ENCODE peak calls at places on chromosomes 12 and 14, in five cellular contexts. One of them, this sample, is unnamed.
A peak's percentile ranks its signal among the peaks of the same experiment; 100 is the strongest.

GRCh38 chr12:946656-947055 is 2.8 kb downstream of the RAD52 start:
- DNase-seq in gastrocnemius medialis: no peak
- DNase-seq in IMR-90: peak; percentile 80
- DNase-seq in HFF-Myc: no peak
- DNase-seq in fibroblast of pulmonary artery: peak; percentile 26
- DNase-seq in this sample: no peak

GRCh38 chr12:103050273-103050672 is 92.8 kb downstream of the ASCL1 start:
- DNase-seq in gastrocnemius medialis: no peak
- DNase-seq in IMR-90: no peak
- DNase-seq in HFF-Myc: no peak
- DNase-seq in fibroblast of pulmonary artery: no peak
- DNase-seq in this sample: no peak

GRCh38 chr14:104461676-104462443 is 117.7 kb upstream of the C14orf180 start:
- DNase-seq in gastrocnemius medialis: no peak
- DNase-seq in IMR-90: no peak
- DNase-seq in HFF-Myc: no peak
- DNase-seq in fibroblast of pulmonary artery: no peak
- DNase-seq in this sample: peak; percentile 41

GRCh38 chr12:126191037-126191891 is 1126.0 kb downstream of the AACS start:
- DNase-seq in gastrocnemius medialis: no peak
- DNase-seq in IMR-90: no peak
- DNase-seq in HFF-Myc: no peak
- DNase-seq in fibroblast of pulmonary artery: peak; percentile 9
- DNase-seq in this sample: no peak

GRCh38 chr14:53151523-53151866 is 1.6 kb downstream of the DDHD1 start:
- DNase-seq in gastrocnemius medialis: no peak
- DNase-seq in IMR-90: no peak
- DNase-seq in HFF-Myc: no peak
- DNase-seq in fibroblast of pulmonary artery: no peak
- DNase-seq in this sample: no peak

GRCh38 chr14:99543369-99543768 is 60.6 kb downstream of the CCDC85C start:
- DNase-seq in gastrocnemius medialis: no peak
- DNase-seq in IMR-90: no peak
- DNase-seq in HFF-Myc: no peak
- DNase-seq in fibroblast of pulmonary artery: no peak
- DNase-seq in this sample: no peak

GRCh38 chr14:91337699-91338335 is 79.8 kb downstream of the CCDC88C start:
- DNase-seq in gastrocnemius medialis: no peak
- DNase-seq in IMR-90: no peak
- DNase-seq in HFF-Myc: no peak
- DNase-seq in fibroblast of pulmonary artery: no peak
- DNase-seq in this sample: no peak

GRCh38 chr14:69987416-69988144 is 108.4 kb downstream of the SMOC1 start:
- DNase-seq in gastrocnemius medialis: no peak
- DNase-seq in IMR-90: no peak
- DNase-seq in HFF-Myc: no peak
- DNase-seq in fibroblast of pulmonary artery: no peak
- DNase-seq in this sample: no peak

GRCh38 chr12:109304485-109304884 is 4.6 kb downstream of the FOXN4 start:
- DNase-seq in gastrocnemius medialis: no peak
- DNase-seq in IMR-90: no peak
- DNase-seq in HFF-Myc: no peak
- DNase-seq in fibroblast of pulmonary artery: no peak
- DNase-seq in this sample: no peak

GRCh38 chr14:104429291-104429861 is 150.2 kb upstream of the C14orf180 start:
- DNase-seq in gastrocnemius medialis: no peak
- DNase-seq in IMR-90: no peak
- DNase-seq in HFF-Myc: no peak
- DNase-seq in fibroblast of pulmonary artery: no peak
- DNase-seq in this sample: peak; percentile 31

GRCh38 chr14:62209287-62209899 is 447.2 kb downstream of the SNAPC1 start:
- DNase-seq in gastrocnemius medialis: no peak
- DNase-seq in IMR-90: peak; percentile 89
- DNase-seq in HFF-Myc: peak; percentile 41
- DNase-seq in fibroblast of pulmonary artery: peak; percentile 94
- DNase-seq in this sample: no peak

GRCh38 chr12:13154027-13154538 is 42.4 kb upstream of the EMP1 start:
- DNase-seq in gastrocnemius medialis: no peak
- DNase-seq in IMR-90: peak; percentile 50
- DNase-seq in HFF-Myc: no peak
- DNase-seq in fibroblast of pulmonary artery: no peak
- DNase-seq in this sample: no peak

GRCh38 chr12:6843118-6843902 is 2.6 kb downstream of the GNB3 start:
- DNase-seq in gastrocnemius medialis: no peak
- DNase-seq in IMR-90: no peak
- DNase-seq in HFF-Myc: no peak
- DNase-seq in fibroblast of pulmonary artery: no peak
- DNase-seq in this sample: no peak

GRCh38 chr12:121720762-121721161 is 8.2 kb downstream of the TMEM120B start:
- DNase-seq in gastrocnemius medialis: no peak
- DNase-seq in IMR-90: peak; percentile 31
- DNase-seq in HFF-Myc: no peak
- DNase-seq in fibroblast of pulmonary artery: no peak
- DNase-seq in this sample: no peak

GRCh38 chr12:102171951-102172350 is 25.7 kb downstream of the PMCH start:
- DNase-seq in gastrocnemius medialis: no peak
- DNase-seq in IMR-90: peak; percentile 9
- DNase-seq in HFF-Myc: no peak
- DNase-seq in fibroblast of pulmonary artery: no peak
- DNase-seq in this sample: no peak

GRCh38 chr12:89454080-89454848 is 70.3 kb downstream of the GALNT4 start:
- DNase-seq in gastrocnemius medialis: no peak
- DNase-seq in IMR-90: no peak
- DNase-seq in HFF-Myc: no peak
- DNase-seq in fibroblast of pulmonary artery: peak; percentile 44
- DNase-seq in this sample: no peak

GRCh38 chr12:3168775-3169221 is 91.6 kb downstream of the TSPAN9 start:
- DNase-seq in gastrocnemius medialis: no peak
- DNase-seq in IMR-90: peak; percentile 99
- DNase-seq in HFF-Myc: peak; percentile 81
- DNase-seq in fibroblast of pulmonary artery: peak; percentile 92
- DNase-seq in this sample: no peak

GRCh38 chr12:85872497-85873091 is 1.5 kb upstream of the NTS start:
- DNase-seq in gastrocnemius medialis: no peak
- DNase-seq in IMR-90: peak; percentile 64
- DNase-seq in HFF-Myc: peak; percentile 33
- DNase-seq in fibroblast of pulmonary artery: peak; percentile 80
- DNase-seq in this sample: no peak

GRCh38 chr14:53842938-53843337 is 113.7 kb downstream of the BMP4 start:
- DNase-seq in gastrocnemius medialis: no peak
- DNase-seq in IMR-90: peak; percentile 38
- DNase-seq in HFF-Myc: no peak
- DNase-seq in fibroblast of pulmonary artery: peak; percentile 97
- DNase-seq in this sample: no peak

GRCh38 chr12:130791699-130792098 is 47.4 kb downstream of the STX2 start:
- DNase-seq in gastrocnemius medialis: no peak
- DNase-seq in IMR-90: no peak
- DNase-seq in HFF-Myc: no peak
- DNase-seq in fibroblast of pulmonary artery: no peak
- DNase-seq in this sample: no peak

GRCh38 chr14:22339277-22339676 is 249.7 kb downstream of the DAD1 start:
- DNase-seq in gastrocnemius medialis: peak; percentile 81
- DNase-seq in IMR-90: peak; percentile 83
- DNase-seq in HFF-Myc: peak; percentile 7
- DNase-seq in fibroblast of pulmonary artery: peak; percentile 94
- DNase-seq in this sample: no peak

GRCh38 chr14:36665887-36666415 is 4.3 kb downstream of the PAX9 start:
- DNase-seq in gastrocnemius medialis: no peak
- DNase-seq in IMR-90: no peak
- DNase-seq in HFF-Myc: no peak
- DNase-seq in fibroblast of pulmonary artery: no peak
- DNase-seq in this sample: no peak

GRCh38 chr14:103656031-103656757 is 27.2 kb downstream of the KLC1 start:
- DNase-seq in gastrocnemius medialis: no peak
- DNase-seq in IMR-90: peak; percentile 41
- DNase-seq in HFF-Myc: no peak
- DNase-seq in fibroblast of pulmonary artery: peak; percentile 16
- DNase-seq in this sample: no peak

GRCh38 chr12:22538336-22538735 is 6.0 kb downstream of the C2CD5 start:
- DNase-seq in gastrocnemius medialis: no peak
- DNase-seq in IMR-90: peak; percentile 46
- DNase-seq in HFF-Myc: no peak
- DNase-seq in fibroblast of pulmonary artery: no peak
- DNase-seq in this sample: no peak

GRCh38 chr12:5588231-5588995 is 156.5 kb downstream of the NTF3 start:
- DNase-seq in gastrocnemius medialis: no peak
- DNase-seq in IMR-90: peak; percentile 45
- DNase-seq in HFF-Myc: no peak
- DNase-seq in fibroblast of pulmonary artery: peak; percentile 17
- DNase-seq in this sample: no peak

GRCh38 chr12:9068600-9068999 is 47.1 kb downstream of the A2M start:
- DNase-seq in gastrocnemius medialis: no peak
- DNase-seq in IMR-90: no peak
- DNase-seq in HFF-Myc: no peak
- DNase-seq in fibroblast of pulmonary artery: no peak
- DNase-seq in this sample: no peak

GRCh38 chr12:80445083-80445482 is 1.0 kb downstream of the PTPRQ start:
- DNase-seq in gastrocnemius medialis: no peak
- DNase-seq in IMR-90: peak; percentile 54
- DNase-seq in HFF-Myc: no peak
- DNase-seq in fibroblast of pulmonary artery: peak; percentile 48
- DNase-seq in this sample: no peak

DNA sequence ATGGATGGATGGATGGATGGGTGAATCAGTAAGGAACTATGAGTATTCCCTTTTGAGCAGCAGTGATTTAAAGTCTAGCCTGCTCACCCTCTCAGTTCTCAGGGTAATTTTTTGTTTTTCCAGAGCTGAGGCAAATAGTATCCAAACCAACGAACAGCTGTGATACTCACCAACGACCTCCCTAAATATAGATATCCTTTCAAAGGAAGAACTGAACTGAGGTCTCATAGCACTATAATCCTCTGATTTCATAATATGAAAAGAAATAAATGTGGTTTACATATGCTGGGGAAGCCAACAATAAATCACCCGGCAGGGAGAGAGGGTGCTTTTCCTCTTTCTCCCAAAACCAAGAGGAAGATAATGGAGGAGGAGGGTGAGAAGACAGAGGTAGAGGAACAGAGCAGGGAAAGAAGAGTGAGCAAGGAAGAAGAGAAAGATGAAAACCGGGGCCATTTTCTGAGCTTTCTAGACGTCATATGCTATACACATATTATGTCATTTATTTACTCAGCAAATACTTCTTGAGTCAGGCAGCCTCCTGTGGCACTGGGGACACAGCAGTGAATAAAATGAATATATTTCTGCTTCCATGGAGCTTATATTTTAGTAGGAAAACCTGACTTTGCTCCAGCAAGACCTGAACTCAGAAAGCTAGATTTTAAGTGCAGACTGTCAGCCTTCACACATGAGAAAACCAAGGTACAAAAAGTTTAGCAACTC is 710.7 kb upstream of the TBX3 start:
- DNase-seq in gastrocnemius medialis: no peak
- DNase-seq in IMR-90: peak; percentile 55
- DNase-seq in HFF-Myc: no peak
- DNase-seq in fibroblast of pulmonary artery: no peak
- DNase-seq in this sample: no peak
- H3K4me3 ChIP-seq in gastrocnemius medialis: no peak overlapping the region
- H3K4me3 ChIP-seq in IMR-90: peak overlapping the region; percentile 35
- H3K4me3 ChIP-seq in HFF-Myc: no peak overlapping the region
- H3K4me3 ChIP-seq in fibroblast of pulmonary artery: no peak overlapping the region
- H3K4me3 ChIP-seq in this sample: no peak overlapping the region

GRCh38 chr14:96598332-96598928 is 96.2 kb downstream of the PAPOLA start:
- DNase-seq in gastrocnemius medialis: no peak
- DNase-seq in IMR-90: no peak
- DNase-seq in HFF-Myc: no peak
- DNase-seq in fibroblast of pulmonary artery: no peak
- DNase-seq in this sample: no peak

GRCh38 chr14:96597680-96598079 is 95.5 kb downstream of the PAPOLA start:
- DNase-seq in gastrocnemius medialis: no peak
- DNase-seq in IMR-90: no peak
- DNase-seq in HFF-Myc: no peak
- DNase-seq in fibroblast of pulmonary artery: no peak
- DNase-seq in this sample: no peak

GRCh38 chr14:96592591-96593388 is 90.6 kb downstream of the PAPOLA start:
- DNase-seq in gastrocnemius medialis: no peak
- DNase-seq in IMR-90: peak; percentile 17
- DNase-seq in HFF-Myc: no peak
- DNase-seq in fibroblast of pulmonary artery: peak; percentile 37
- DNase-seq in this sample: peak; percentile 53

GRCh38 chr14:96599076-96599475 is 96.9 kb downstream of the PAPOLA start:
- DNase-seq in gastrocnemius medialis: no peak
- DNase-seq in IMR-90: no peak
- DNase-seq in HFF-Myc: no peak
- DNase-seq in fibroblast of pulmonary artery: no peak
- DNase-seq in this sample: no peak

GRCh38 chr14:96594961-96595360 is 92.8 kb downstream of the PAPOLA start:
- DNase-seq in gastrocnemius medialis: no peak
- DNase-seq in IMR-90: no peak
- DNase-seq in HFF-Myc: no peak
- DNase-seq in fibroblast of pulmonary artery: no peak
- DNase-seq in this sample: no peak
- H3K4me3 ChIP-seq in gastrocnemius medialis: no peak overlapping the region
- H3K4me3 ChIP-seq in IMR-90: no peak overlapping the region
- H3K4me3 ChIP-seq in HFF-Myc: no peak overlapping the region
- H3K4me3 ChIP-seq in fibroblast of pulmonary artery: no peak overlapping the region
- H3K4me3 ChIP-seq in this sample: no peak overlapping the region

DNA sequence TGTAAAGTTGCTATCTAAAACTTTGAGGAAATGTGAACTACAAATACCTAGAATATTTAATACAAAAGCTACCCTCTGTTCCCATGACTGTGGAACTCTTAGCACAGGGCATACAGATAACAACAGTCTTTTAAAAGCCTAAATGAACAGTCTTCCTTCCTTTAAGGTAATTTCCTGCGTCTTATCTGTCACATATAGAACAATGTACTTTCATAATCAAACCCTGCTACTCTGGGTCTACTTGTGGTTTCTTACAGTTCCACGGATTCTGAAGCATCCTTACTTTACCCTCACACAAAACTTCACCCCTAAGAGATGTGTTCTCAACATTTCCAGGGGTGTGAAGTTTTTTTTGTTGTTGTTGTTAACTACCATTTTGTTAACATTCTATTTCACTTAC is 5.1 kb downstream of the PKP2 start:
- DNase-seq in gastrocnemius medialis: no peak
- DNase-seq in IMR-90: no peak
- DNase-seq in HFF-Myc: no peak
- DNase-seq in fibroblast of pulmonary artery: no peak
- DNase-seq in this sample: no peak
- H3K4me3 ChIP-seq in gastrocnemius medialis: no peak overlapping the region
- H3K4me3 ChIP-seq in IMR-90: no peak overlapping the region
- H3K4me3 ChIP-seq in HFF-Myc: no peak overlapping the region
- H3K4me3 ChIP-seq in fibroblast of pulmonary artery: no peak overlapping the region
- H3K4me3 ChIP-seq in this sample: no peak overlapping the region

GRCh38 chr12:116695464-116695725 is 42.5 kb downstream of the SPRING1 start:
- DNase-seq in gastrocnemius medialis: no peak
- DNase-seq in IMR-90: no peak
- DNase-seq in HFF-Myc: no peak
- DNase-seq in fibroblast of pulmonary artery: no peak
- DNase-seq in this sample: no peak
- H3K4me3 ChIP-seq in gastrocnemius medialis: no peak overlapping the region
- H3K4me3 ChIP-seq in IMR-90: no peak overlapping the region
- H3K4me3 ChIP-seq in HFF-Myc: no peak overlapping the region
- H3K4me3 ChIP-seq in fibroblast of pulmonary artery: no peak overlapping the region
- H3K4me3 ChIP-seq in this sample: no peak overlapping the region

This sample was measured in lower lobe of right lung.